ENCODE peak calls at places on chromosomes 16 and 17, in six cellular contexts. One of them, this sample, is unnamed.
A peak's percentile ranks its signal among the peaks of the same experiment; 100 is the strongest.

GRCh38 chr17:81291662-81292061 is 3.4 kb downstream of the SLC38A10 start:
- DNase-seq in CD4-positive, alpha-beta memory T cell: peak; percentile 67
- DNase-seq in pancreas: peak; percentile 80
- DNase-seq in stomach: peak; percentile 83
- DNase-seq in adrenal gland: peak; percentile 72
- DNase-seq in brain microvascular endothelial cell: peak; percentile 28
- DNase-seq in this sample: peak; percentile 75

GRCh38 chr16:23254338-23254737 is 47.8 kb upstream of the SCNN1B start:
- DNase-seq in CD4-positive, alpha-beta memory T cell: no peak
- DNase-seq in adrenal gland: no peak
- DNase-seq in pancreas: no peak
- DNase-seq in brain microvascular endothelial cell: peak; percentile 92
- DNase-seq in stomach: no peak
- DNase-seq in this sample: no peak

GRCh38 chr17:1959871-1960569 is 65.1 kb downstream of the RTN4RL1 start:
- DNase-seq in CD4-positive, alpha-beta memory T cell: no peak
- DNase-seq in brain microvascular endothelial cell: no peak
- DNase-seq in pancreas: no peak
- DNase-seq in adrenal gland: no peak
- DNase-seq in stomach: no peak
- DNase-seq in this sample: no peak

GRCh38 chr17:4444782-4445473 is 11.2 kb downstream of the SPNS3 start:
- DNase-seq in pancreas: peak; percentile 91
- DNase-seq in CD4-positive, alpha-beta memory T cell: no peak
- DNase-seq in brain microvascular endothelial cell: no peak
- DNase-seq in stomach: peak; percentile 95
- DNase-seq in adrenal gland: peak; percentile 95
- DNase-seq in this sample: peak; percentile 75

GRCh38 chr17:82113941-82114340 is 15.9 kb upstream of the FASN start:
- DNase-seq in stomach: no peak
- DNase-seq in adrenal gland: no peak
- DNase-seq in CD4-positive, alpha-beta memory T cell: no peak
- DNase-seq in pancreas: no peak
- DNase-seq in brain microvascular endothelial cell: no peak
- DNase-seq in this sample: no peak

GRCh38 chr16:24975428-24975889 is 39.7 kb downstream of the ARHGAP17 start:
- DNase-seq in pancreas: no peak
- DNase-seq in brain microvascular endothelial cell: no peak
- DNase-seq in CD4-positive, alpha-beta memory T cell: no peak
- DNase-seq in adrenal gland: peak; percentile 37
- DNase-seq in stomach: no peak
- DNase-seq in this sample: no peak

GRCh38 chr17:59842901-59843652 is 49.7 kb downstream of the TUBD1 start:
- DNase-seq in stomach: peak; percentile 74
- DNase-seq in adrenal gland: peak; percentile 63
- DNase-seq in brain microvascular endothelial cell: peak; percentile 95
- DNase-seq in pancreas: peak; percentile 44
- DNase-seq in CD4-positive, alpha-beta memory T cell: peak; percentile 38
- DNase-seq in this sample: peak; percentile 89

GRCh38 chr16:19660432-19660831 is 57.6 kb downstream of the KNOP1 start:
- DNase-seq in stomach: no peak
- DNase-seq in pancreas: no peak
- DNase-seq in brain microvascular endothelial cell: no peak
- DNase-seq in CD4-positive, alpha-beta memory T cell: no peak
- DNase-seq in adrenal gland: no peak
- DNase-seq in this sample: no peak

GRCh38 chr16:22217890-22218730 is 12.0 kb downstream of the EEF2K start:
- DNase-seq in adrenal gland: no peak
- DNase-seq in stomach: no peak
- DNase-seq in pancreas: no peak
- DNase-seq in CD4-positive, alpha-beta memory T cell: no peak
- DNase-seq in brain microvascular endothelial cell: no peak
- DNase-seq in this sample: peak; percentile 85

GRCh38 chr17:64081802-64082799 is 47.8 kb downstream of the ERN1 start:
- DNase-seq in adrenal gland: no peak
- DNase-seq in stomach: no peak
- DNase-seq in pancreas: no peak
- DNase-seq in brain microvascular endothelial cell: peak; percentile 33
- DNase-seq in CD4-positive, alpha-beta memory T cell: peak; percentile 75
- DNase-seq in this sample: no peak

GRCh38 chr17:14793237-14793636 is 471.9 kb downstream of the PMP22 start:
- DNase-seq in brain microvascular endothelial cell: peak; percentile 58
- DNase-seq in adrenal gland: no peak
- DNase-seq in pancreas: no peak
- DNase-seq in CD4-positive, alpha-beta memory T cell: no peak
- DNase-seq in stomach: no peak
- DNase-seq in this sample: no peak

GRCh38 chr17:12519956-12520594 is 145.6 kb upstream of the MYOCD start:
- DNase-seq in pancreas: no peak
- DNase-seq in adrenal gland: no peak
- DNase-seq in CD4-positive, alpha-beta memory T cell: no peak
- DNase-seq in stomach: no peak
- DNase-seq in brain microvascular endothelial cell: no peak
- DNase-seq in this sample: no peak

GRCh38 chr16:13176711-13177110 is 275.3 kb downstream of the SHISA9 start:
- DNase-seq in adrenal gland: no peak
- DNase-seq in stomach: no peak
- DNase-seq in pancreas: no peak
- DNase-seq in brain microvascular endothelial cell: no peak
- DNase-seq in CD4-positive, alpha-beta memory T cell: no peak
- DNase-seq in this sample: no peak

GRCh38 chr17:28180449-28180848 is 138.0 kb downstream of the NLK start:
- DNase-seq in adrenal gland: no peak
- DNase-seq in brain microvascular endothelial cell: no peak
- DNase-seq in CD4-positive, alpha-beta memory T cell: no peak
- DNase-seq in pancreas: no peak
- DNase-seq in stomach: no peak
- DNase-seq in this sample: no peak

GRCh38 chr16:6132121-6132520 is 1034.5 kb upstream of the EEF2KMT start:
- DNase-seq in CD4-positive, alpha-beta memory T cell: no peak
- DNase-seq in pancreas: no peak
- DNase-seq in adrenal gland: no peak
- DNase-seq in stomach: no peak
- DNase-seq in brain microvascular endothelial cell: no peak
- DNase-seq in this sample: no peak

GRCh38 chr17:48539177-48539576 is 5.7 kb downstream of the HOXB2 start:
- DNase-seq in stomach: no peak
- DNase-seq in brain microvascular endothelial cell: no peak
- DNase-seq in CD4-positive, alpha-beta memory T cell: no peak
- DNase-seq in pancreas: no peak
- DNase-seq in adrenal gland: no peak
- DNase-seq in this sample: no peak

GRCh38 chr17:2926019-2926650 is 129.9 kb downstream of the RAP1GAP2 start:
- DNase-seq in adrenal gland: no peak
- DNase-seq in stomach: no peak
- DNase-seq in brain microvascular endothelial cell: no peak
- DNase-seq in pancreas: no peak
- DNase-seq in CD4-positive, alpha-beta memory T cell: no peak
- DNase-seq in this sample: no peak

GRCh38 chr16:87602005-87602790 is at the start of gene JPH3:
- DNase-seq in brain microvascular endothelial cell: no peak
- DNase-seq in adrenal gland: no peak
- DNase-seq in pancreas: no peak
- DNase-seq in CD4-positive, alpha-beta memory T cell: no peak
- DNase-seq in stomach: no peak
- DNase-seq in this sample: peak; percentile 42

GRCh38 chr17:30271102-30271501 is 20.6 kb downstream of the BLMH start:
- DNase-seq in stomach: no peak
- DNase-seq in brain microvascular endothelial cell: peak; percentile 79
- DNase-seq in pancreas: no peak
- DNase-seq in adrenal gland: peak; percentile 76
- DNase-seq in CD4-positive, alpha-beta memory T cell: no peak
- DNase-seq in this sample: no peak

GRCh38 chr17:73770115-73770848 is 126.0 kb upstream of the SDK2 start:
- DNase-seq in pancreas: peak; percentile 88
- DNase-seq in adrenal gland: peak; percentile 75
- DNase-seq in stomach: peak; percentile 81
- DNase-seq in brain microvascular endothelial cell: peak; percentile 69
- DNase-seq in CD4-positive, alpha-beta memory T cell: no peak
- DNase-seq in this sample: peak; percentile 87

GRCh38 chr17:80313160-80313829 is 52.6 kb downstream of the RNF213 start:
- DNase-seq in stomach: no peak
- DNase-seq in adrenal gland: no peak
- DNase-seq in CD4-positive, alpha-beta memory T cell: no peak
- DNase-seq in brain microvascular endothelial cell: no peak
- DNase-seq in pancreas: no peak
- DNase-seq in this sample: peak; percentile 53

GRCh38 chr16:85286970-85287814 is 174.9 kb upstream of the CIBAR2 start:
- DNase-seq in brain microvascular endothelial cell: peak; percentile 23
- DNase-seq in stomach: no peak
- DNase-seq in CD4-positive, alpha-beta memory T cell: no peak
- DNase-seq in adrenal gland: peak; percentile 80
- DNase-seq in pancreas: no peak
- DNase-seq in this sample: no peak

GRCh38 chr17:5516060-5516792 is 29.9 kb downstream of the MIS12 start:
- DNase-seq in CD4-positive, alpha-beta memory T cell: no peak
- DNase-seq in pancreas: no peak
- DNase-seq in stomach: no peak
- DNase-seq in adrenal gland: peak; percentile 60
- DNase-seq in brain microvascular endothelial cell: peak; percentile 96
- DNase-seq in this sample: no peak

GRCh38 chr16:85057212-85057889 is 29.8 kb downstream of the KIAA0513 start:
- DNase-seq in brain microvascular endothelial cell: no peak
- DNase-seq in pancreas: no peak
- DNase-seq in CD4-positive, alpha-beta memory T cell: no peak
- DNase-seq in stomach: peak; percentile 42
- DNase-seq in adrenal gland: no peak
- DNase-seq in this sample: no peak

GRCh38 chr17:68248199-68248825 is 469 bp downstream of the AMZ2 start:
- DNase-seq in stomach: peak; percentile 49
- DNase-seq in brain microvascular endothelial cell: peak; percentile 51
- DNase-seq in CD4-positive, alpha-beta memory T cell: no peak
- DNase-seq in adrenal gland: peak; percentile 77
- DNase-seq in pancreas: no peak
- DNase-seq in this sample: peak; percentile 86

GRCh38 chr17:56109811-56110210 is 43.5 kb upstream of the ANKFN1 start:
- DNase-seq in brain microvascular endothelial cell: no peak
- DNase-seq in pancreas: no peak
- DNase-seq in CD4-positive, alpha-beta memory T cell: no peak
- DNase-seq in stomach: no peak
- DNase-seq in adrenal gland: no peak
- DNase-seq in this sample: no peak
- H3K27me3 ChIP-seq in brain microvascular endothelial cell: no peaks in the 10 kb centered on the region
- H3K27me3 ChIP-seq in pancreas: no peaks in the 10 kb centered on the region
- H3K27me3 ChIP-seq in CD4-positive, alpha-beta memory T cell: no peaks in the 10 kb centered on the region
- H3K27me3 ChIP-seq in stomach: no peaks in the 10 kb centered on the region
- H3K27me3 ChIP-seq in adrenal gland: no peaks in the 10 kb centered on the region
- H3K27me3 ChIP-seq in this sample: no peaks in the 10 kb centered on the region

DNA sequence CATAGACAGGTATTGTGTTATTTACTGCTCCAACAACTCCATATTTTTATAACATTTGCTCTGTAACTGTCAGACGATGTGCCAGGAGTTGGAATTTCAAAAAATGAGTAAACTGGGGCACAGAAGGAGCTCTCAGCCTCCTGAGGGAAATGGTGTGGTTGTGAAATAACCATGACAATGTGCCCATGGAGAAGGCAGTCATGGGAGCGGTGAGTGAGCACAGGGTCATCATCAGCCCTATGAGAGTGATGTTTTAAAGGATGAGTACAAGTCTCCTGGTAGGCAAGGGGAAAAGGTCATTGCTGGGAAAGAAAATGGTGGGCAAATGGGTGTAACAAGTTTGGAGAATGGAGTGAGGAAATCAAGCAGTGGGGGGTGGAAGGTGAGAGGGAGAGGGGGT is 115.0 kb upstream of the SEC14L1 start:
- DNase-seq in adrenal gland: no peak
- DNase-seq in pancreas: no peak
- DNase-seq in brain microvascular endothelial cell: no peak
- DNase-seq in CD4-positive, alpha-beta memory T cell: no peak
- DNase-seq in stomach: no peak
- DNase-seq in this sample: no peak
- H3K4me3 ChIP-seq in adrenal gland: no peak overlapping the region
- H3K4me3 ChIP-seq in pancreas: no peak overlapping the region
- H3K4me3 ChIP-seq in brain microvascular endothelial cell: no peak overlapping the region
- H3K4me3 ChIP-seq in CD4-positive, alpha-beta memory T cell: no peak overlapping the region
- H3K4me3 ChIP-seq in stomach: no peak overlapping the region
- H3K4me3 ChIP-seq in this sample: no peak overlapping the region

DNA sequence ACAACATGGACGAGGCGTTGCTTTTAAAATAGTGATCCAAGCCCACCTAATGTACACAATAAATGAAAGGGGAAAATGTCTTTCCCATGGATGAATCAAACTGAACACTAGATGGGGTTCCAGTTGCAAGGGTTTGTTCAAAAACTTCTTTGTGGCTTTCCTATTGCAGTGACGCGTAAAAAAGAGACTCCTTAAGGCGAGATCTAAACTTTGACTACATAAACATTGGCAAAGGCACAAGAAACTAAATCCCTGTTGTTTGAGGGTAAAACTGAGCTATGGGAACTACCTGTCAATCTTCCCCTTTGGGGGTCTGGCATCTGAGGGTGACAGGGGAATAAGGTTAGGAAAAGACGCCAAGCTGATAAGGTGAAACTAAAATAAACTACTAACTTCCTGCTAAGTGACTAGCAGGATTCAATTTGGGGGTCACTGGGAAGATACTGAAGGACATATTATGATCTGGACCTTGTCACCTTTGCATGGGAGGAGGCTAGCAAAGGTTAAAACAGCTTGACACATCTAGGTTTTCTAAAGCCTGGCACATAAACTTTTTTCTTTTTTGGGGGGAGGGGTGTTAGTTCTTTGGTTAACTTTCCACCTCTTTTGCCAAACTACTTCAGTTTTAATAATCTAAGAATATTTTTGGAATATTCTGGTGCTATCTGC is 4.7 kb downstream of the SALL1 start:
- DNase-seq in brain microvascular endothelial cell: no peak
- DNase-seq in pancreas: no peak
- DNase-seq in CD4-positive, alpha-beta memory T cell: no peak
- DNase-seq in stomach: no peak
- DNase-seq in adrenal gland: no peak
- DNase-seq in this sample: no peak
- H3K27me3 ChIP-seq in brain microvascular endothelial cell: peaks cover 15% of the 10 kb centered on the region
- H3K27me3 ChIP-seq in pancreas: peaks cover 16% of the 10 kb centered on the region
- H3K27me3 ChIP-seq in CD4-positive, alpha-beta memory T cell: peaks cover 7% of the 10 kb centered on the region
- H3K27me3 ChIP-seq in stomach: peaks cover 21% of the 10 kb centered on the region
- H3K27me3 ChIP-seq in adrenal gland: peaks cover 45% of the 10 kb centered on the region
- H3K27me3 ChIP-seq in this sample: peaks cover 1% of the 10 kb centered on the region

GRCh38 chr17:16001498-16001897 is 1.9 kb downstream of the TTC19 start:
- DNase-seq in adrenal gland: no peak
- DNase-seq in stomach: no peak
- DNase-seq in brain microvascular endothelial cell: no peak
- DNase-seq in CD4-positive, alpha-beta memory T cell: no peak
- DNase-seq in pancreas: no peak
- DNase-seq in this sample: no peak
- H3K4me3 ChIP-seq in adrenal gland: no peak overlapping the region
- H3K4me3 ChIP-seq in stomach: no peak overlapping the region
- H3K4me3 ChIP-seq in brain microvascular endothelial cell: no peak overlapping the region
- H3K4me3 ChIP-seq in CD4-positive, alpha-beta memory T cell: no peak overlapping the region
- H3K4me3 ChIP-seq in pancreas: no peak overlapping the region
- H3K4me3 ChIP-seq in this sample: no peak overlapping the region

GRCh38 chr16:89107209-89107582 is 13.5 kb downstream of the ACSF3 start:
- DNase-seq in stomach: no peak
- DNase-seq in pancreas: no peak
- DNase-seq in brain microvascular endothelial cell: no peak
- DNase-seq in CD4-positive, alpha-beta memory T cell: no peak
- DNase-seq in adrenal gland: no peak
- DNase-seq in this sample: no peak
- H3K27me3 ChIP-seq in stomach: no peaks in the 10 kb centered on the region
- H3K27me3 ChIP-seq in pancreas: no peaks in the 10 kb centered on the region
- H3K27me3 ChIP-seq in brain microvascular endothelial cell: no peaks in the 10 kb centered on the region
- H3K27me3 ChIP-seq in CD4-positive, alpha-beta memory T cell: no peaks in the 10 kb centered on the region
- H3K27me3 ChIP-seq in adrenal gland: no peaks in the 10 kb centered on the region
- H3K27me3 ChIP-seq in this sample: no peaks in the 10 kb centered on the region

This sample was measured in aorta.